ENCODE peak calls at places on chromosomes 13 and 19, in eight cellular contexts. One of them, this sample, is unnamed.

GRCh38 chr19:9839415-9839814 is 4.3 kb downstream of the PIN1 start:
- DNase-seq in stomach: no peak
- DNase-seq in colonic mucosa: no peak
- DNase-seq in ovary: no peak
- DNase-seq in heart right ventricle: no peak
- DNase-seq in SK-N-SH: no peak
- DNase-seq in CD4-positive, alpha-beta memory T cell: no peak
- DNase-seq in thyroid gland: no peak
- DNase-seq in this sample: no peak

GRCh38 chr13:19791953-19792537 is 9.3 kb upstream of the PSPC1 start:
- DNase-seq in stomach: no peak
- DNase-seq in colonic mucosa: no peak
- DNase-seq in ovary: no peak
- DNase-seq in heart right ventricle: no peak
- DNase-seq in SK-N-SH: no peak
- DNase-seq in CD4-positive, alpha-beta memory T cell: no peak
- DNase-seq in thyroid gland: no peak
- DNase-seq in this sample: no peak

GRCh38 chr13:30224732-30225131 is 82.6 kb downstream of the KATNAL1 start:
- DNase-seq in stomach: no peak
- DNase-seq in colonic mucosa: no peak
- DNase-seq in ovary: no peak
- DNase-seq in heart right ventricle: no peak
- DNase-seq in SK-N-SH: no peak
- DNase-seq in CD4-positive, alpha-beta memory T cell: no peak
- DNase-seq in thyroid gland: no peak
- DNase-seq in this sample: no peak

GRCh38 chr13:25455146-25455545 is 83.4 kb downstream of the ATP8A2 start:
- DNase-seq in stomach: no peak
- DNase-seq in colonic mucosa: no peak
- DNase-seq in ovary: no peak
- DNase-seq in heart right ventricle: no peak
- DNase-seq in SK-N-SH: no peak
- DNase-seq in CD4-positive, alpha-beta memory T cell: no peak
- DNase-seq in thyroid gland: peak; percentile 40
- DNase-seq in this sample: no peak

GRCh38 chr13:52085416-52085815 is 43.5 kb downstream of the NEK5 start:
- DNase-seq in stomach: no peak
- DNase-seq in colonic mucosa: no peak
- DNase-seq in ovary: no peak
- DNase-seq in heart right ventricle: no peak
- DNase-seq in SK-N-SH: no peak
- DNase-seq in CD4-positive, alpha-beta memory T cell: no peak
- DNase-seq in thyroid gland: no peak
- DNase-seq in this sample: no peak

GRCh38 chr19:54937926-54938325 is 9.4 kb downstream of the NLRP7 start:
- DNase-seq in stomach: no peak
- DNase-seq in colonic mucosa: no peak
- DNase-seq in ovary: no peak
- DNase-seq in heart right ventricle: no peak
- DNase-seq in SK-N-SH: no peak
- DNase-seq in CD4-positive, alpha-beta memory T cell: no peak
- DNase-seq in thyroid gland: no peak
- DNase-seq in this sample: no peak

GRCh38 chr19:6271251-6271650 is 8.5 kb downstream of the MLLT1 start:
- DNase-seq in stomach: no peak
- DNase-seq in colonic mucosa: no peak
- DNase-seq in ovary: peak; percentile 42
- DNase-seq in heart right ventricle: no peak
- DNase-seq in SK-N-SH: peak; percentile 67
- DNase-seq in CD4-positive, alpha-beta memory T cell: no peak
- DNase-seq in thyroid gland: peak; percentile 77
- DNase-seq in this sample: no peak

GRCh38 chr13:32846020-32846451 is 170.2 kb upstream of the KL start:
- DNase-seq in stomach: no peak
- DNase-seq in colonic mucosa: no peak
- DNase-seq in ovary: no peak
- DNase-seq in heart right ventricle: no peak
- DNase-seq in SK-N-SH: no peak
- DNase-seq in CD4-positive, alpha-beta memory T cell: no peak
- DNase-seq in thyroid gland: no peak
- DNase-seq in this sample: no peak

GRCh38 chr13:106132216-106132615 is 403.2 kb downstream of the EFNB2 start:
- DNase-seq in stomach: no peak
- DNase-seq in colonic mucosa: no peak
- DNase-seq in ovary: no peak
- DNase-seq in heart right ventricle: no peak
- DNase-seq in SK-N-SH: no peak
- DNase-seq in CD4-positive, alpha-beta memory T cell: no peak
- DNase-seq in thyroid gland: no peak
- DNase-seq in this sample: peak; percentile 70

GRCh38 chr19:3118232-3119070 is 17.4 kb upstream of the GNA15 start:
- DNase-seq in stomach: no peak
- DNase-seq in colonic mucosa: no peak
- DNase-seq in ovary: no peak
- DNase-seq in heart right ventricle: no peak
- DNase-seq in SK-N-SH: no peak
- DNase-seq in CD4-positive, alpha-beta memory T cell: no peak
- DNase-seq in thyroid gland: no peak
- DNase-seq in this sample: no peak

GRCh38 chr19:30795727-30796126 is 423.5 kb downstream of the ZNF536 start:
- DNase-seq in stomach: no peak
- DNase-seq in colonic mucosa: no peak
- DNase-seq in ovary: no peak
- DNase-seq in heart right ventricle: no peak
- DNase-seq in SK-N-SH: no peak
- DNase-seq in CD4-positive, alpha-beta memory T cell: no peak
- DNase-seq in thyroid gland: no peak
- DNase-seq in this sample: no peak

GRCh38 chr13:90545070-90545840 is 802.2 kb upstream of the MIR17HG start:
- DNase-seq in stomach: no peak
- DNase-seq in colonic mucosa: no peak
- DNase-seq in ovary: no peak
- DNase-seq in heart right ventricle: no peak
- DNase-seq in SK-N-SH: no peak
- DNase-seq in CD4-positive, alpha-beta memory T cell: no peak
- DNase-seq in thyroid gland: no peak
- DNase-seq in this sample: peak; percentile 5

GRCh38 chr19:55641376-55642152 is 762 bp downstream of the ZNF580 start:
- DNase-seq in stomach: no peak
- DNase-seq in colonic mucosa: peak; percentile 57
- DNase-seq in ovary: peak; percentile 51
- DNase-seq in heart right ventricle: no peak
- DNase-seq in SK-N-SH: peak; percentile 45
- DNase-seq in CD4-positive, alpha-beta memory T cell: no peak
- DNase-seq in thyroid gland: no peak
- DNase-seq in this sample: no peak

GRCh38 chr19:48999481-49000325 is 6.0 kb downstream of the RUVBL2 start:
- DNase-seq in stomach: peak; percentile 65
- DNase-seq in colonic mucosa: peak; percentile 66
- DNase-seq in ovary: no peak
- DNase-seq in heart right ventricle: peak; percentile 52
- DNase-seq in SK-N-SH: peak; percentile 65
- DNase-seq in CD4-positive, alpha-beta memory T cell: peak; percentile 69
- DNase-seq in thyroid gland: peak; percentile 17
- DNase-seq in this sample: peak; percentile 64

DNA sequence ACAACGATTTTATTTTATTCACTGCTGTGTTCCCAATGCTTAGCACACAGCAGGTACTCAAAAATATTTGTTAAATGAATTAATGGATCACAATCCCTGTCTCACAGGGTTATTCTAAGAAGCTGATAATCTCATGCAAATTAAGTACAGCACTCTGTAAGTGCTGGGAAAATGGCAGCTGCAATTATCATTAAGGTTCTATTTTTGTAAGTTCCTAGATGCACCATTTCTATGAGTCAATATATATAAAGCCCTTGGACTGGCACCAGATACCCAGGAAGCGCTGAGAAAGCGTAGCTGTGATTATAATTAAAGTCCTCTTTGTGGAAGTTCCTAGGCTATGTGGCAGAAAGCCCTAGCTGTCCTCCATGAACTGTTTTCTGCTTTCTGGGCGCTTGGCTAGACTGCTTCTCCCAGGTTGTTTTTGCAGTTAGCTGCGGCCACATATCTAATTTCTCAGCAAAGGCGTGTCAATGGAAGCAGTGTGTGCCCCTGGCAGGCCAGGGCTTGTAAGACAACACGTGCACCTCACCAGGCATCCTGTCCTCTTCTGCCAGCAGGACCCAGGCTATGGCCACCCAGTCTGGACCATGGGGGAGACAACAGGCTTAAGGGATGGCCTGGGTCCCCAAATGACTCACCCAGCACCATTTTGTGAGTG is 5.2 kb upstream of the SRRM5 start:
- DNase-seq in stomach: no peak
- DNase-seq in colonic mucosa: no peak
- DNase-seq in ovary: no peak
- DNase-seq in heart right ventricle: no peak
- DNase-seq in SK-N-SH: no peak
- DNase-seq in CD4-positive, alpha-beta memory T cell: no peak
- DNase-seq in thyroid gland: no peak
- DNase-seq in this sample: no peak
- H3K27ac ChIP-seq in stomach: no peak overlapping the region
- H3K27ac ChIP-seq in colonic mucosa: no peak overlapping the region
- H3K27ac ChIP-seq in ovary: no peak overlapping the region
- H3K27ac ChIP-seq in heart right ventricle: no peak overlapping the region
- H3K27ac ChIP-seq in SK-N-SH: no peak overlapping the region
- H3K27ac ChIP-seq in CD4-positive, alpha-beta memory T cell: no peak overlapping the region
- H3K27ac ChIP-seq in thyroid gland: no peak overlapping the region
- H3K27ac ChIP-seq in this sample: no peak overlapping the region

DNA sequence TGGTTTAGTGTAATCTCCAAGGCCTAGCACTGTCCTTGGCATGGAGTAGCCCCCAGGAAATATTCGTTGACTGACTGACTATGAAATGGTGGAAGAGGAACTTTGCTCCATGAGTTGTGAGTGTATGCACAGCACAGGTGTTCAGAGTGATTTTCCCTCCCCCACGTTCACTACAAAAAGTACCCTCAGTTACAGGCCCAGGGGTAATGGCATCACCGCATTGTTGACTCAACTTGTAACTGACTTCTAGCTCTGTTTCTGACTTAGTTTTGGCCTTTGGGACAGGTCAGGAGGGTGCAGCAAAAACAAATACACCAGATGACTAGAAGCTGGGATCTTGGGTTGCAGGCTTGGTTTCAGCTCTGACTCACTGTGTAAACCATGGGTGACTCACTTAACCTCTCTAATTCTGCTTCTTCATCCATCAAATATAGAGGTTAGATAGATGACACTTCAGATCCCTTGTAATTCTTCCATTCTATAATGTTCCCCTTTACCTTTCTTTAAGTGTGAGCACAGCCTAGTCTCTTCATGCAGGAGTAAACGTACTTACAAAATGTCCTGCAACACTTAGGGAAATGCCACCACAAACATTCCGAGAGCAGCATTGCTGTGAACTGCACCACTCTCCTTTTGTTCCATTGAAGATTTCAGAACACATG is 229.8 kb downstream of the KCNRG start:
- DNase-seq in stomach: peak; percentile 36
- DNase-seq in colonic mucosa: peak; percentile 32
- DNase-seq in ovary: no peak
- DNase-seq in heart right ventricle: no peak
- DNase-seq in SK-N-SH: no peak
- DNase-seq in CD4-positive, alpha-beta memory T cell: no peak
- DNase-seq in thyroid gland: no peak
- DNase-seq in this sample: peak; percentile 39
- H3K4me1 ChIP-seq in stomach: peaks cover 6% of the 10 kb centered on the region
- H3K4me1 ChIP-seq in colonic mucosa: no peaks in the 10 kb centered on the region
- H3K4me1 ChIP-seq in ovary: no peaks in the 10 kb centered on the region
- H3K4me1 ChIP-seq in heart right ventricle: peaks cover 10% of the 10 kb centered on the region
- H3K4me1 ChIP-seq in SK-N-SH: no peaks in the 10 kb centered on the region
- H3K4me1 ChIP-seq in CD4-positive, alpha-beta memory T cell: peaks cover 38% of the 10 kb centered on the region
- H3K4me1 ChIP-seq in thyroid gland: peaks cover 36% of the 10 kb centered on the region
- H3K4me1 ChIP-seq in this sample: peaks cover 2% of the 10 kb centered on the region

DNA sequence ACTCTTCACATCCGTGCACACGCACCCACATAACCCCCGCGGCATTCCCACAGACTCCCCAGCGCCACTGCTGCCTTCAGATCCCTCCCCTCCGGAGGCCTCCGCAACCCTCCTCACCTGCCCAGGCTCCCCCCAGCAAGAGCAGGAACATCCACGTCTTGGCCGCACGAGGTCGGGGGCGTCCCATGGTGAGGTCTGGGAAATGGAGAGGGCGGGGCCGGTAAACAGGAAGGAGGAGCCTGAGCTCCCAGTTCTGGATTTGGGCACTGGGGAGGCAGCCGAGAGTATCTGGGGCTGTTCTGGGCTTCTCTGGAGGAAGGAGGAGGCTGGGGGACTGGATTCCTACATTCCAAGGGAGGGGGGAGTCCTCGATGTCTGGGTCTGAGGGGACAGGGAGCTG is 423 bp downstream of the KLK8 start:
- DNase-seq in stomach: no peak
- DNase-seq in colonic mucosa: no peak
- DNase-seq in ovary: no peak
- DNase-seq in heart right ventricle: no peak
- DNase-seq in SK-N-SH: no peak
- DNase-seq in CD4-positive, alpha-beta memory T cell: no peak
- DNase-seq in thyroid gland: no peak
- DNase-seq in this sample: no peak
- H3K27ac ChIP-seq in stomach: no peak overlapping the region
- H3K27ac ChIP-seq in colonic mucosa: no peak overlapping the region
- H3K27ac ChIP-seq in ovary: no peak overlapping the region
- H3K27ac ChIP-seq in heart right ventricle: no peak overlapping the region
- H3K27ac ChIP-seq in SK-N-SH: no peak overlapping the region
- H3K27ac ChIP-seq in CD4-positive, alpha-beta memory T cell: no peak overlapping the region
- H3K27ac ChIP-seq in thyroid gland: no peak overlapping the region
- H3K27ac ChIP-seq in this sample: no peak overlapping the region

GRCh38 chr19:47310819-47311218 is 1.2 kb downstream of the C5AR1 start:
- DNase-seq in stomach: peak; percentile 54
- DNase-seq in colonic mucosa: no peak
- DNase-seq in ovary: no peak
- DNase-seq in heart right ventricle: peak; percentile 42
- DNase-seq in SK-N-SH: peak; percentile 62
- DNase-seq in CD4-positive, alpha-beta memory T cell: no peak
- DNase-seq in thyroid gland: peak; percentile 11
- DNase-seq in this sample: no peak
- H3K4me1 ChIP-seq in stomach: no peaks in the 10 kb centered on the region
- H3K4me1 ChIP-seq in colonic mucosa: no peaks in the 10 kb centered on the region
- H3K4me1 ChIP-seq in ovary: no peaks in the 10 kb centered on the region
- H3K4me1 ChIP-seq in heart right ventricle: no peaks in the 10 kb centered on the region
- H3K4me1 ChIP-seq in SK-N-SH: no peaks in the 10 kb centered on the region
- H3K4me1 ChIP-seq in CD4-positive, alpha-beta memory T cell: no peaks in the 10 kb centered on the region
- H3K4me1 ChIP-seq in thyroid gland: peaks cover 6% of the 10 kb centered on the region
- H3K4me1 ChIP-seq in this sample: no peaks in the 10 kb centered on the region

GRCh38 chr19:899363-900301 is 6.3 kb downstream of the RNU6-9 start:
- DNase-seq in stomach: no peak
- DNase-seq in colonic mucosa: no peak
- DNase-seq in ovary: no peak
- DNase-seq in heart right ventricle: no peak
- DNase-seq in SK-N-SH: no peak
- DNase-seq in CD4-positive, alpha-beta memory T cell: no peak
- DNase-seq in thyroid gland: no peak
- DNase-seq in this sample: no peak
- H3K27ac ChIP-seq in stomach: no peak overlapping the region
- H3K27ac ChIP-seq in colonic mucosa: no peak overlapping the region
- H3K27ac ChIP-seq in ovary: no peak overlapping the region
- H3K27ac ChIP-seq in heart right ventricle: no peak overlapping the region
- H3K27ac ChIP-seq in SK-N-SH: no peak overlapping the region
- H3K27ac ChIP-seq in CD4-positive, alpha-beta memory T cell: no peak overlapping the region
- H3K27ac ChIP-seq in thyroid gland: no peak overlapping the region
- H3K27ac ChIP-seq in this sample: no peak overlapping the region

GRCh38 chr19:15315101-15315500 is 17.2 kb downstream of the BRD4 start:
- DNase-seq in stomach: no peak
- DNase-seq in colonic mucosa: no peak
- DNase-seq in ovary: no peak
- DNase-seq in heart right ventricle: no peak
- DNase-seq in SK-N-SH: no peak
- DNase-seq in CD4-positive, alpha-beta memory T cell: no peak
- DNase-seq in thyroid gland: no peak
- DNase-seq in this sample: no peak
- H3K4me1 ChIP-seq in stomach: peaks cover 86% of the 10 kb centered on the region
- H3K4me1 ChIP-seq in colonic mucosa: peaks cover 24% of the 10 kb centered on the region
- H3K4me1 ChIP-seq in ovary: peaks cover 31% of the 10 kb centered on the region
- H3K4me1 ChIP-seq in heart right ventricle: peaks cover 71% of the 10 kb centered on the region
- H3K4me1 ChIP-seq in SK-N-SH: peaks cover 22% of the 10 kb centered on the region
- H3K4me1 ChIP-seq in CD4-positive, alpha-beta memory T cell: peaks cover 89% of the 10 kb centered on the region
- H3K4me1 ChIP-seq in thyroid gland: peaks cover 96% of the 10 kb centered on the region
- H3K4me1 ChIP-seq in this sample: peaks cover 34% of the 10 kb centered on the region

GRCh38 chr13:40275636-40276035 is 390.8 kb downstream of the FOXO1 start:
- DNase-seq in stomach: no peak
- DNase-seq in colonic mucosa: no peak
- DNase-seq in ovary: no peak
- DNase-seq in heart right ventricle: no peak
- DNase-seq in SK-N-SH: no peak
- DNase-seq in CD4-positive, alpha-beta memory T cell: no peak
- DNase-seq in thyroid gland: no peak
- DNase-seq in this sample: no peak
- H3K27ac ChIP-seq in stomach: no peak overlapping the region
- H3K27ac ChIP-seq in colonic mucosa: no peak overlapping the region
- H3K27ac ChIP-seq in ovary: no peak overlapping the region
- H3K27ac ChIP-seq in heart right ventricle: no peak overlapping the region
- H3K27ac ChIP-seq in SK-N-SH: no peak overlapping the region
- H3K27ac ChIP-seq in CD4-positive, alpha-beta memory T cell: no peak overlapping the region
- H3K27ac ChIP-seq in thyroid gland: no peak overlapping the region
- H3K27ac ChIP-seq in this sample: no peak overlapping the region

This sample was measured in small intestine.